ENCODE peak calls at places on chromosomes 7 and 10, in four cellular contexts. V is left ventricle myocardium superior, S is myocyte, Y is heart right ventricle. E is an unnamed sample.

GRCh38 chr10:103013398-103013797 is 95.3 kb downstream of the CNNM2 start:
- DNase-seq in V (no peak), S (no peak), Y (no peak), E (no peak)

GRCh38 chr10:3107426-3107961 is 40.1 kb downstream of the PFKP start:
- DNase-seq in V (peak; percentile 87), S (peak; percentile 98), Y (peak; percentile 68), E (peak; percentile 88)

GRCh38 chr7:51577390-51577789 is 260.8 kb upstream of the COBL start:
- DNase-seq in V (no peak), S (no peak), Y (no peak), E (no peak)

GRCh38 chr7:100827330-100828226 is at the start of gene EPHB4:
- DNase-seq in V (peak; percentile 87), S (peak; percentile 95), Y (peak; percentile 84), E (peak; percentile 83)

GRCh38 chr7:152419473-152420429 is 16.1 kb downstream of the KMT2C start:
- DNase-seq in V (no peak), S (no peak), Y (no peak), E (no peak)

GRCh38 chr10:128530301-128530700 is 404.1 kb upstream of the MKI67 start:
- DNase-seq in V (no peak), S (no peak), Y (no peak), E (no peak)

GRCh38 chr10:80289451-80290287 is at the start of gene MAT1A:
- DNase-seq in V (no peak), S (peak; percentile 18), Y (no peak), E (peak; percentile 83)

GRCh38 chr7:49773082-49773938 is at the start of gene VWC2:
- DNase-seq in V (peak; percentile 79), S (no peak), Y (peak; percentile 63), E (no peak)

GRCh38 chr10:128078136-128078969 is 47.9 kb downstream of the MKI67 start:
- DNase-seq in V (no peak), S (peak; percentile 56), Y (no peak), E (no peak)

GRCh38 chr10:84395581-84395980 is 67.2 kb downstream of the CCSER2 start:
- DNase-seq in V (no peak), S (peak; percentile 4), Y (no peak), E (no peak)

GRCh38 chr10:125063256-125063945 is 97.0 kb downstream of the CTBP2 start:
- DNase-seq in V (no peak), S (no peak), Y (no peak), E (no peak)

GRCh38 chr10:129096340-129096984 is 370.6 kb upstream of the MGMT start:
- DNase-seq in V (peak; percentile 41), S (no peak), Y (no peak), E (peak; percentile 45)

GRCh38 chr10:75408911-75409885 is 7.6 kb upstream of the ZNF503 start:
- DNase-seq in V (peak; percentile 89), S (peak; percentile 57), Y (peak; percentile 81), E (peak; percentile 45)

GRCh38 chr10:61781969-61782403 is 119.3 kb downstream of the CABCOCO1 start:
- DNase-seq in V (no peak), S (no peak), Y (no peak), E (no peak)

GRCh38 chr7:30921951-30922401 is 10.3 kb downstream of the AQP1 start:
- DNase-seq in V (peak; percentile 29), S (no peak), Y (peak; percentile 15), E (no peak)

GRCh38 chr10:601356-601963 is 88.0 kb downstream of the DIP2C start:
- DNase-seq in V (no peak), S (no peak), Y (no peak), E (no peak)

GRCh38 chr7:95527033-95527775 is 41.5 kb downstream of the ASB4 start:
- DNase-seq in V (peak; percentile 35), S (peak; percentile 79), Y (no peak), E (peak; percentile 74)

GRCh38 chr10:114151486-114151885 is 22.5 kb downstream of the CCDC186 start:
- DNase-seq in V (no peak), S (peak; percentile 50), Y (no peak), E (peak; percentile 44)

GRCh38 chr7:14542624-14543023 is 359.9 kb downstream of the DGKB start:
- DNase-seq in V (no peak), S (no peak), Y (no peak), E (no peak)

GRCh38 chr7:106522691-106523090 is 138.3 kb downstream of the CCDC71L start:
- DNase-seq in V (no peak), S (no peak), Y (no peak), E (no peak)

GRCh38 chr10:6936931-6937330 is 356.9 kb upstream of the PRKCQ start:
- DNase-seq in V (no peak), S (no peak), Y (no peak), E (no peak)

GRCh38 chr10:98374176-98374969 is 40.6 kb downstream of the PYROXD2 start:
- DNase-seq in V (no peak), S (peak; percentile 56), Y (no peak), E (peak; percentile 40)

GRCh38 chr7:152894295-152895170 is 135.0 kb downstream of the ACTR3B start:
- DNase-seq in V (peak; percentile 48), S (peak; percentile 28), Y (no peak), E (no peak)

GRCh38 chr7:16130127-16131110 is 290.9 kb downstream of the CRPPA start:
- DNase-seq in V (no peak), S (peak; percentile 55), Y (no peak), E (no peak)

GRCh38 chr10:52879181-52879607 is 106.6 kb upstream of the MBL2 start:
- DNase-seq in V (no peak), S (no peak), Y (no peak), E (no peak)

GRCh38 chr10:12041766-12042408 is 722 bp downstream of the UPF2 start:
- DNase-seq in V (no peak), S (peak; percentile 24), Y (no peak), E (peak; percentile 3)

GRCh38 chr10:49149881-49150280 is 16.1 kb upstream of the FAM170B start:
- DNase-seq in V (no peak), S (no peak), Y (no peak), E (no peak)

GRCh38 chr7:106959753-106960152 is 84.8 kb upstream of the PRKAR2B start:
- DNase-seq in V (no peak), S (no peak), Y (no peak), E (no peak)

GRCh38 chr10:102090772-102091171 is 25.6 kb downstream of the HPS6 start:
- DNase-seq in V (no peak), S (peak; percentile 41), Y (no peak), E (no peak)

GRCh38 chr10:77392851-77393250 is 244.8 kb downstream of the KCNMA1 start:
- DNase-seq in V (no peak), S (peak; percentile 62), Y (no peak), E (peak; percentile 90)

GRCh38 chr7:95324396-95324795 is at the start of gene PON1:
- DNase-seq in V (no peak), S (no peak), Y (no peak), E (no peak)

GRCh38 chr10:78515037-78515872 is 481.6 kb downstream of the RPS24 start:
- DNase-seq in V (peak; percentile 37), S (peak; percentile 93), Y (peak; percentile 14), E (no peak)

GRCh38 chr10:79412516-79412915 is 32.9 kb downstream of the ZCCHC24 start:
- DNase-seq in V (no peak), S (no peak), Y (no peak), E (no peak)

GRCh38 chr7:117383826-117384225 is 43.5 kb downstream of the ASZ1 start:
- DNase-seq in V (no peak), S (no peak), Y (no peak), E (no peak)

GRCh38 chr7:44977956-44978355 is 859 bp downstream of the MYO1G start:
- DNase-seq in V (peak; percentile 56), S (no peak), Y (no peak), E (no peak)

GRCh38 chr10:94403034-94403822 is 887 bp downstream of the TBC1D12 start:
- DNase-seq in V (peak; percentile 68), S (peak; percentile 42), Y (peak; percentile 64), E (peak; percentile 57)